ENCODE peak calls at places on chromosomes 16 and 17, in five cellular contexts. N, K, C, Z and A are unnamed samples.

GRCh38 chr16:10577305-10578202 is 2.8 kb downstream of the EMP2 start:
- DNase-seq in N (peak), K (peak), C (no peak), Z (no peak), A (peak)

GRCh38 chr17:59668816-59669215 is 38.4 kb downstream of the PTRH2 start:
- DNase-seq in N (no peak), K (no peak), C (peak), Z (no peak), A (no peak)

GRCh38 chr17:53150101-53150698 is 672.5 kb upstream of the KIF2B start:
- DNase-seq in N (no peak), K (no peak), C (no peak), Z (no peak), A (no peak)

GRCh38 chr16:84851192-84852127 is 31.7 kb downstream of the CRISPLD2 start:
- DNase-seq in N (no peak), K (peak), C (peak), Z (peak), A (no peak)

GRCh38 chr17:18143044-18143936 is 34.7 kb downstream of the MYO15A start:
- DNase-seq in N (peak), K (no peak), C (no peak), Z (peak), A (no peak)

GRCh38 chr17:41617698-41618097 is 5.1 kb upstream of the KRT16 start:
- DNase-seq in N (no peak), K (no peak), C (peak), Z (no peak), A (no peak)

GRCh38 chr16:11316331-11317015 is 28.8 kb upstream of the RMI2 start:
- DNase-seq in N (peak), K (no peak), C (no peak), Z (no peak), A (no peak)

GRCh38 chr17:82931696-82932060 is 91.9 kb upstream of the ZNF750 start:
- DNase-seq in N (peak), K (peak), C (peak), Z (no peak), A (no peak)

GRCh38 chr16:26457061-26457460 is 609.7 kb upstream of the C16orf82 start:
- DNase-seq in N (no peak), K (no peak), C (no peak), Z (no peak), A (no peak)

GRCh38 chr16:23469814-23470213 is 16.8 kb upstream of the COG7 start:
- DNase-seq in N (no peak), K (no peak), C (peak), Z (peak), A (peak)

GRCh38 chr17:21124096-21124495 is 2.7 kb upstream of the DHRS7B start:
- DNase-seq in N (no peak), K (no peak), C (no peak), Z (no peak), A (no peak)

GRCh38 chr17:21125862-21126261 is 902 bp upstream of the DHRS7B start:
- DNase-seq in N (no peak), K (no peak), C (no peak), Z (no peak), A (no peak)

GRCh38 chr17:21119247-21119944 is 7.4 kb upstream of the DHRS7B start:
- DNase-seq in N (peak), K (peak), C (peak), Z (peak), A (peak)

DNA sequence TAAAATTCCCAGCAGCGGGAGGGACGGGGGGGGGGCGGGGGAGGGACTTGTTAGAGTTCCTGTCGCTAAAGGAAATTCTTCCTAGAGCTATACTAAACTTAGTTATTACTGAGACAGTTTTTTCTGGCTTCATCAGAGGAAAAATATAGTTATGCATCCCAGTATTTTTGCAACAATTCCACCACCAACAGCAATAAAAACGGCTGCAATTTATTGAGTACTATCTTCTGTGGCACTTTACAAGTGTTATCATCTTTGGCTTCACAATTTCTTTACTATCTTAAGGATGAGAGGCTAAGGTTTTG is 6.9 kb upstream of the DHRS7B start:
- DNase-seq in N (no peak), K (no peak), C (no peak), Z (no peak), A (no peak)
- TF ChIP-seq CTCF in N (no peak), K (no peak), C (no peak), Z (no peak), A (no peak)

DNA sequence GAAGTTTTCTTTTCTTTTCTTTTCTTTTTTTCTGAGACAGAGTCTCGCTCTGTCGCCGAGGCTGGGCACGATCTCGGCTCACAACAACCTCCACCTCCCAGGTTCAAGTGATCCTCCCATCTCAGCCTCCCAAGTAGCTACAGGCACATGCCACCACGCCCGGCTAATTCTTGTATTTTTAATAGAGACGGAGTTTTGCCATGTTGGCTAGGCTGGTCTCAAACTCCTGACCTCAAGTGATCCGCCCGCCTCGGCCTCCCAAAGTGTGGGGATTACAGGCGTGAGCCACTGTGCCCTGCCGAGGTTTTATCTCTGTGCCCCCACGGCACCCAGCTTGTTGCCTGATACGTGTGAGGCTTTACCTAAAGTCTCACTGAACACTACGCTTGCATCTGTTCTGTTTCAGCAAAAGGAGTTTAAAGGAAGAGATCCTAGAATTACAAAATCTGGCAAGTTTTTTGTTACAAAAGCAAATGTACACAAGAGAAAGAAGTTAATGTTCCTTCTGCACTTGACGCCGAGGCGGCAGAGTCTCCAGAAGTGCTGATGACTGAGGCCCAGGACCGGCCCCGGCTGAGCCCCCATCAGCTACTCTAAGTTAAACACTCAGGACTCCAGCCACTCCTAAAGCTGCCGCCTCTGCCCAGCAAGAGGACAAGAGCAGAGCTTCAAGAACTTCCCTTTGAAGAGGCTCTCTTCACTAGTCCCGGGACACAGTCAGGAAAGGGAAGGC is 9.2 kb downstream of the ABCA3 start:
- DNase-seq in N (no peak), K (no peak), C (no peak), Z (no peak), A (no peak)
- H3K27ac ChIP-seq in N (no peak), K (no peak), C (no peak), Z (no peak), A (no peak)

GRCh38 chr16:73059779-73060178 is 11.9 kb upstream of the ZFHX3 start:
- DNase-seq in N (no peak), K (no peak), C (no peak), Z (no peak), A (no peak)
- H3K4me3 ChIP-seq in N (peak), K (peak), C (peak), Z (peak), A (peak)

DNA sequence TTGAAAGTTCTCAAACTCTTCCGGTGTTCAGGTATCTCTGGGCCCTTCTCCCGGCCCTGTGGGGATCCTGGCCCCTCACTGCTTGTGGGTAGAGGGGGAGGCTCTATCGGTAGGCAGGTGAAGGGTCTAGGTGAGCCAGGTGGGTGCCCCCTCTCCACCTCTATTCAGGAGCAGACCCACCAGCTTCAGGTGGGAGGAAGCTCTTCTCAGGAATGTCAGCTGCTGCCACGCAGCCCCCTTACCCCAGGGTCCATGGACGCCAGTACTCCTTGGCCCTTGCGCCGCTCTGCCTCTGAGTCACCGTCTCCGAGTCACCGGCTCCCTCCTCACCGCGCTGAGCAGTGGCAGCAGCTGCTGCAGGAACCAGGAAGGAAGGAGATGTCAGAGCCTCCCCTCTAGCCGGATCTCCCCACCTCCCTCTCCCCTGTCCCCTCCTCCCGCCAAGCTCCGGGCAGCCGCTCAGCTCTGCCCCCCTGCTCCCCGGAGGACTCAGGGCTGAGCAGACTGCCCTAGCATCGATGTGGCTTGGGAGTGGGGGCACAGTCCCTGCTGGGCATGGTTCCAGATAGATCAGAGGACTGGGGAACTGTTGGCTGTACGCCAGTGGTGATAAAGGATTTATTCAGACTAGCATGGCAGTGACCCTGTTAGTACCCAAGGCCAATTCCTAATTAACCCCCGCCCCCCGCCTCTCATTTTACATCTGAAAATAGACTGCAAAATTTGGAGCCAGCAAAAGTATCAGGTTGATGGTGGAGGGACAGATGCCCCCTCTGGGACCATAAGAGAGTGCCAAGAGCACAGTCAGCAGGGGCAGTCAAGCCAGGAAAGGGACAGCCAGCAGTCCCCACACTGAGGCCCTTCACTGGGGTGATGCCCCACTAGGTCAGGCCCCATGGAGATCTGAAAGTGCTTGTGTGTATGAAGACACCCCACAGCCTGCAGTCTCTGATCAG is at the start of gene OSBPL7:
- DNase-seq in N (peak), K (peak), C (peak), Z (peak), A (peak)
- TF ChIP-seq CTCF in N (peak), K (no peak), C (no peak), Z (peak), A (no peak)

GRCh38 chr17:61927211-61928100 is at the start of gene INTS2:
- DNase-seq in N (peak), K (peak), C (peak), Z (peak), A (peak)

GRCh38 chr17:61926831-61927210 is 961 bp downstream of the INTS2 start:
- DNase-seq in N (no peak), K (no peak), C (no peak), Z (no peak), A (no peak)

DNA sequence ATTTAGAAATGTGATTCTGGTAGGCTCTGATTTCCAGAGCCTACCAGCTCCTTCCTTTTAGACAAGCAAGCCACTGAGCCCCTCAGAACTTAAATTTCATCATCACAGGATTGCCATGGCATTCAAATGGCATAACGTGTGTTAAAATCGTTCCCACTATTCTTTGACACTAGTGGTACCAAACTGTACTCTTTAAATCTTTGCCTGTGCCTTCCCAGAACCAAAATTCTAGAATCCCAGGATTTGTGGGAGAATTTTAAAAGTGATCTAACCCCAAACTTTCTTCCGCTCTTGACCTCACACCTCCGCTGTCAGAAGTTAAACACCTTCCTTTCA is 287 bp upstream of the INTS2 start:
- DNase-seq in N (no peak), K (no peak), C (no peak), Z (no peak), A (no peak)
- H3K27ac ChIP-seq in N (peak), K (peak), C (no peak), Z (peak), A (no peak)

GRCh38 chr17:35807371-35808144 is 1.7 kb upstream of the TAF15 start:
- DNase-seq in N (no peak), K (no peak), C (no peak), Z (no peak), A (no peak)
- H3K4me3 ChIP-seq in N (no peak), K (no peak), C (no peak), Z (no peak), A (no peak)

DNA sequence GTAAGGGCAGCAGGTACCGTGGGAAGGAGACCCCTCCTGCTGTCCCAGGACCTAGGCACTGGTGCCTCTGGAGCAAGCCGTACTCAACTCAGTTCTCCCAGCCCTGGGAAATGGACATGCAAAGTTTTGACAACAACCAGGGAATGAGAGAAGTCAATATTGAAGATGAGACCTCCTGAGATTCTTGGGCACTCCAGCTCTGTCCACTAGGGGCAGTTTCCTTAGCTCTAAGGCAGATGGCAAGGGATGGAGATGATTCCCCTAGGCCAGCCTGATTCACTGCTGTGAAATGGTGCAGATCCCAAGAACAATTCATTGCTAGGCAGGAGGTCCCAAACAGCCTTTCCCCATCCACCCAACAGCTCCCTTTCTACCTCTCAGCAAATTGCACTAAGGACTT is 20.6 kb upstream of the SDR42E2 start:
- DNase-seq in N (no peak), K (no peak), C (peak), Z (peak), A (no peak)
- TF ChIP-seq CTCF in N (no peak), K (peak), C (peak), Z (peak), A (no peak)